ENCODE peak calls at places on chromosomes 2 and 18, in nine cellular contexts. V is stimulated activated CD4-positive, alpha-beta T cell treated with anti-CD3 and anti-CD28 coated beads, Interleukin-15, amount 100 ng/mL, for 24 hours; G is ovary; A is EL; I is WTC11; E is hippocampal formation; S is activated T-cell treated with anti-CD3 and anti-CD28 coated beads for 48 hours; F is activated CD4-positive, alpha-beta T cell treated with anti-CD3 and anti-CD28 coated beads, Interleukin-2, amount 50 U/mL, for 1 hour; Q is kidney. X is an unnamed sample.

GRCh38 chr18:58581265-58581664 is 47.6 kb downstream of the ALPK2 start:
- DNase-seq in V (no peak), F (no peak), A (peak), I (peak), S (no peak), Q (no peak), G (no peak), E (no peak), X (no peak)

GRCh38 chr2:168671932-168672331 is 130.5 kb upstream of the NOSTRIN start:
- DNase-seq in V (no peak), G (no peak), Q (no peak), S (no peak), A (peak), I (no peak), F (no peak), E (no peak), X (no peak)

GRCh38 chr2:99974966-99975365 is 167.4 kb downstream of the AFF3 start:
- DNase-seq in E (no peak), S (no peak), A (peak), I (no peak), V (no peak), F (no peak), G (no peak), Q (no peak), X (no peak)

GRCh38 chr18:41128545-41128944 is 826.5 kb upstream of the PIK3C3 start:
- DNase-seq in Q (no peak), E (no peak), F (no peak), A (no peak), S (no peak), I (no peak), V (no peak), G (no peak), X (no peak)

GRCh38 chr18:3304832-3305231 is 42.9 kb downstream of the MYL12B start:
- DNase-seq in S (no peak), E (no peak), F (no peak), V (no peak), I (no peak), G (no peak), Q (no peak), A (peak), X (no peak)

GRCh38 chr18:45328271-45328670 is 287.0 kb upstream of the SLC14A2 start:
- DNase-seq in I (no peak), A (no peak), F (no peak), G (no peak), E (no peak), Q (no peak), S (no peak), V (no peak), X (no peak)

GRCh38 chr2:215320102-215320501 is 8.2 kb downstream of the ATIC start:
- DNase-seq in I (no peak), F (no peak), S (no peak), V (no peak), E (no peak), G (no peak), A (no peak), Q (no peak), X (no peak)

GRCh38 chr2:636649-637405 is 40.4 kb downstream of the TMEM18 start:
- DNase-seq in A (peak), E (peak), V (peak), F (peak), I (peak), S (peak), G (peak), Q (peak), X (no peak)

GRCh38 chr2:45404807-45405297 is 206.2 kb downstream of the SRBD1 start:
- DNase-seq in V (no peak), E (no peak), A (no peak), I (no peak), S (no peak), F (no peak), Q (no peak), G (no peak), X (no peak)

GRCh38 chr2:21118302-21118920 is 5.4 kb upstream of the TDRD15 start:
- DNase-seq in A (peak), S (no peak), I (peak), F (peak), G (no peak), V (peak), E (peak), Q (no peak), X (no peak)

GRCh38 chr2:23009545-23010149 is 375.3 kb upstream of the KLHL29 start:
- DNase-seq in V (no peak), F (no peak), I (no peak), Q (no peak), S (no peak), E (peak), G (no peak), A (peak), X (no peak)

GRCh38 chr2:217994776-217995274 is 8.0 kb downstream of the TNS1 start:
- DNase-seq in V (no peak), G (no peak), F (no peak), E (no peak), S (no peak), A (peak), Q (no peak), I (no peak), X (no peak)

GRCh38 chr2:205816268-205816667 is 134.0 kb downstream of the NRP2 start:
- DNase-seq in S (no peak), I (no peak), V (no peak), F (no peak), E (no peak), G (no peak), Q (no peak), A (no peak), X (no peak)

GRCh38 chr2:65057391-65058052 is 1.3 kb downstream of the CEP68 start:
- DNase-seq in S (no peak), I (no peak), A (peak), E (no peak), V (peak), G (no peak), Q (no peak), F (peak), X (no peak)

GRCh38 chr2:166614027-166614426 is 120.0 kb upstream of the SCN7A start:
- DNase-seq in V (no peak), G (no peak), I (no peak), Q (no peak), S (no peak), A (no peak), F (no peak), E (no peak), X (no peak)

GRCh38 chr18:35481960-35482366 is 15.8 kb downstream of the INO80C start:
- DNase-seq in I (no peak), Q (no peak), V (no peak), S (no peak), E (no peak), G (no peak), F (no peak), A (no peak), X (no peak)